ENCODE peak calls at places on chromosomes 16 and 17, in nine cellular contexts. E is aorta; T is cardiac muscle cell; Z is upper lobe of left lung; G is lung; Q is effector memory CD4-positive, alpha-beta T cell; U is CD8-positive, alpha-beta T cell; A is mesenchymal stem cell; I is heart left ventricle. L is an unnamed sample.
A peak's percentile ranks its signal among the peaks of the same experiment; 100 is the strongest.

GRCh38 chr17:6096201-6097004 is 26.2 kb downstream of the WSCD1 start:
- DNase-seq in E (peak; percentile 59), T (no peak), Z (no peak), G (no peak), Q (no peak), U (no peak), A (no peak), I (no peak), L (no peak)

GRCh38 chr16:27244363-27244755 is 24.2 kb downstream of the NSMCE1 start:
- DNase-seq in E (no peak), T (no peak), Z (no peak), G (no peak), Q (no peak), U (no peak), A (no peak), I (no peak), L (no peak)

GRCh38 chr17:74085434-74085833 is 118.0 kb upstream of the RPL38 start:
- DNase-seq in E (no peak), T (peak; percentile 1), Z (no peak), G (no peak), Q (no peak), U (no peak), A (no peak), I (no peak), L (peak; percentile 7)

GRCh38 chr17:20009052-20009301 is 182 bp upstream of the SPECC1 start:
- DNase-seq in E (no peak), T (peak; percentile 58), Z (no peak), G (peak; percentile 77), Q (no peak), U (no peak), A (no peak), I (no peak), L (no peak)

GRCh38 chr16:85313541-85314208 is 201.4 kb upstream of the CIBAR2 start:
- DNase-seq in E (no peak), T (peak; percentile 11), Z (peak; percentile 65), G (no peak), Q (no peak), U (no peak), A (peak; percentile 70), I (no peak), L (no peak)

GRCh38 chr17:57085448-57086068 is 512 bp downstream of the AKAP1 start:
- DNase-seq in E (peak; percentile 87), T (peak; percentile 36), Z (peak; percentile 92), G (peak; percentile 72), Q (peak; percentile 45), U (peak; percentile 46), A (peak; percentile 71), I (peak; percentile 65), L (peak; percentile 65)

GRCh38 chr16:27547851-27548250 is 1.9 kb downstream of the GTF3C1 start:
- DNase-seq in E (no peak), T (no peak), Z (no peak), G (no peak), Q (no peak), U (no peak), A (no peak), I (no peak), L (no peak)

GRCh38 chr17:7577327-7578199 is 1.9 kb upstream of the CD68 start:
- DNase-seq in E (no peak), T (no peak), Z (no peak), G (no peak), Q (no peak), U (no peak), A (no peak), I (no peak), L (no peak)

GRCh38 chr17:31321481-31321880 is at the start of gene EVI2A:
- DNase-seq in E (no peak), T (peak; percentile 88), Z (no peak), G (no peak), Q (peak; percentile 72), U (peak; percentile 62), A (peak; percentile 92), I (peak; percentile 31), L (peak; percentile 82)

GRCh38 chr16:11312718-11313492 is 31.8 kb upstream of the PRM1 start:
- DNase-seq in E (no peak), T (peak; percentile 65), Z (no peak), G (peak; percentile 45), Q (no peak), U (no peak), A (peak; percentile 60), I (no peak), L (peak; percentile 79)

DNA sequence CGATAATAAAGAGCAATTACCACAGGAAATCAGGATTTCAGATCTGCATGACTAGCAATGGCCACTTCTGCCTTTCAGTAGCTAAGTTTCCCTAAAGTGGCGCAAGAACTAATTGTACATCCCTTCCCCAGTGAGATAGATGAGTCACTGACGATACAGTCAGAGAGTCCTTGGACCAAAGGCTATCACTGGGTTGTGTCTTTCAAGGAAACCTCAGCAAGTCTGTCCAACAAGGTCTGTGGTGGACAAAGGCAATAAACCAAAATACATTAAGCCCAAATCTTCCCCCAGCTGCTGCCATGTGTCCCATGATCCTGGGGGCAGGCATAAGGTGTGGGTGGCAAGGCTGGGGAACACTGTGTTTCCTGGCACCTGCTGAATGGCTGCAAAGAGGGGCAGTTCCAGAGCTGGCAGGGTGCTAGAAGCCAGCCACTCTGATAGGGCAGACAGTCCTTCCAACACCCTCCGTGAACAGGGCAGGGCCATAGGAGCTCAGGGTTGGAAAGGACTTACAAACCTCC is 20.5 kb upstream of the MTMR4 start:
- DNase-seq in E (no peak), T (peak; percentile 67), Z (no peak), G (no peak), Q (no peak), U (no peak), A (peak; percentile 86), I (no peak), L (no peak)
- H3K27ac ChIP-seq in E (no peak overlapping the region), T (no peak overlapping the region), Z (no peak overlapping the region), G (no peak overlapping the region), Q (no peak overlapping the region), U (no peak overlapping the region), A (no peak overlapping the region), I (no peak overlapping the region), L (no peak overlapping the region)

DNA sequence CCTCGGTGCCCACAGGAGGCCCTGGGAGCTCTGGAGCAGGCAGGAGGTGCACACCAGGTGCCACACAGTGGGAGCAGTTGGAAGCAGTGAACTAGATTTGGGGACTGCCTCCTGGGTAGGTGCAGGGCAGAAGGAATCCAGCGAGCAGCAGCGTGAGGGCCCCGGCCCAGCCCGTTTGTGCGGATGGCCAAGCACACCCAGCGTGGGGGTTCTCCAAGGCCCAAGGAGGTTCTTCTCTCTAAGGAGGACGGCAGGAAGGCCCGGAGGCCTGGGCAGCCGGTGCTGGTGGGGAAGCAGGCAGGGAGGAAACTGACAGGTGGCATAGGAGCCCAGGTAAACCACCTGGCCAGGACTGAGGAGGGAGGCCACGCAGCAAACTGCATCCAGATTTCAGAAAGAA is 17.0 kb downstream of the SOX8 start:
- DNase-seq in E (no peak), T (no peak), Z (peak; percentile 69), G (no peak), Q (no peak), U (no peak), A (no peak), I (no peak), L (no peak)
- H3K9me3 ChIP-seq in E (peaks cover 12% of the 10 kb centered on the region), T (no peaks in the 10 kb centered on the region), Z (peaks cover 10% of the 10 kb centered on the region), G (peaks cover 17% of the 10 kb centered on the region), Q (no peaks in the 10 kb centered on the region), U (peaks cover 10% of the 10 kb centered on the region), A (peaks cover 24% of the 10 kb centered on the region), I (peaks cover 23% of the 10 kb centered on the region), L (peaks cover 13% of the 10 kb centered on the region)

GRCh38 chr16:2836646-2837508 is 6.8 kb downstream of the ZG16B start:
- DNase-seq in E (no peak), T (no peak), Z (no peak), G (no peak), Q (no peak), U (no peak), A (peak; percentile 15), I (no peak), L (no peak)

GRCh38 chr16:2834968-2835367 is 4.9 kb downstream of the ZG16B start:
- DNase-seq in E (no peak), T (no peak), Z (no peak), G (no peak), Q (no peak), U (no peak), A (no peak), I (no peak), L (no peak)

GRCh38 chr16:2839650-2840450 is 9.7 kb downstream of the ZG16B start:
- DNase-seq in E (peak; percentile 63), T (no peak), Z (peak; percentile 46), G (no peak), Q (no peak), U (no peak), A (no peak), I (no peak), L (no peak)

GRCh38 chr16:2838928-2839327 is 8.8 kb downstream of the ZG16B start:
- DNase-seq in E (peak; percentile 85), T (peak; percentile 86), Z (peak; percentile 90), G (peak; percentile 67), Q (peak; percentile 13), U (peak; percentile 34), A (peak; percentile 77), I (peak; percentile 57), L (peak; percentile 52)

DNA sequence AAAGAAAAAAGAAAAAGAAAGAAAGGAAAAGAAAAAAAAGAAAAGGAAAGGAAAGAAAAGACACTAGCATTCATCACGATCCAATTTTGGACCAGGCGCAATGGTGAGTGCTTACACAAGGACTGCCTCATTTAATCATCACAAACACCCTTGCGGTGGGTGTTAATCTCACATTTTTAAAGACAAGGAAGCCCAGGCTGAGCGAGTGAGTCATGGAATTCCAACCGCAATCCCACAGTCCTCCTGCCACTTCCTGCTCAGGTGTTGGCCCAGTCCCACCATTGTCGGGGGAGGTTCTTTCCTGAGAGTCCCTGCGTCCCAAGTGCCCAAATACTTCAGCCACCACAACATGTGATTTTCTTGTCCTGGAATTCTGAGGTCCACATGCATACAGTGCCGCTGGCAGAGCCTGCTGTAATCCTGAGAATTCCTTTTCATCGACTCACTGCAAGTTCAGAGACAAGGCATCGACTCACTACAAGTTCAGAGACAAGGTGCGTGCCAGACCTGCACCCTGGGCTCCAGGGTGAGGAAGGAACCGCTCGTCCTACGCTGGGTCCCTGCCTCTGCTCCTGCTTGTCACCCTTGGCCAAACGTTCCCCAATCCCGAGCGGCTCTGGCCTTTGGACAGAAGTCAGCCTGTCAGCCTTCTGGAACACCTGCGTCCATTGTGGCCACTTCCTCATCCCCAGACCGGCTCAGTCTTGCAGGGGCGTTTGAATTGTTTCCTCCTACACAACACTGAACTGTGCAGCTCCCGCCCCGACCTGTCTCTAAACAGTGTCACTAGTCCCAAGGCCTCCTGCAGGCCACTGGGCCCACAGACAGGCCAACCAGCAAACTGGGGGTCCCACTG is 5.8 kb downstream of the ZG16B start:
- DNase-seq in E (peak; percentile 73), T (peak; percentile 97), Z (no peak), G (peak; percentile 84), Q (no peak), U (no peak), A (peak; percentile 93), I (peak; percentile 37), L (no peak)
- H3K27ac ChIP-seq in E (no peak overlapping the region), T (no peak overlapping the region), Z (peak overlapping the region; percentile 52), G (no peak overlapping the region), Q (no peak overlapping the region), U (no peak overlapping the region), A (peak overlapping the region; percentile 97), I (no peak overlapping the region), L (no peak overlapping the region)

DNA sequence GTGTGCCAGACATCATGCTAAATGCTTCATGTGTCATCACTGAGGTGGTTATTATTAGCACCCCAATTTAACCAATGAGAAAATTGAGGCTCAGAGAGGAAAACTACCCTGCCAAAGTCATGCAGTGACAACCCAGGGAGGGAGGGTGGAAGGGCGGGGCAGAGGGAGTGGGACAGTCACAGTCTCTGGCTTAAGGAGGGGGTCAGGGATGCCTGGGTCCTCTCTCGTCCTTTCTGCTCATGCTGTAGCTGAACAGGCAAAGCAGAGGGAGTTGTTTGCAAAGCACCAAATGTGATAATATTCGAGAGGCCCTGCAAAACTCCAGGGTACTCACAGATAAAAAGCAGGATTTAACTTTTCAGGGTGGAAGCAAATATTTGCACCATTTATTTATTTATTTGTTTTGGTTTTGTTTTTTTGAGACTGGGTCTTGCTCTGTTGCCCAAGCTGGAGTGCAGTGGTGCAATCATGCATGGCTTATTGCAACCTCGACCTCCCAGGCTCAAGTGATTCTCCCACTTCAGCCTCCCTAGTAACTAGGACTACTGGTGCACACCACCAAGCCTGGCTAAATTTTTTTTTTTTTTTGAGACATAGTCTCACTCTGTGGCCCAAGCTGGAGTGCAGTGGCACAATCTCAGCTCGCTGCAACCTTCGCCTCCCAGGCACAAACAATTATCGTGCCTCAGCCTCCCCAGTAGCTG is 47.9 kb upstream of the NKD1 start:
- DNase-seq in E (no peak), T (no peak), Z (no peak), G (no peak), Q (no peak), U (no peak), A (no peak), I (no peak), L (no peak)
- H3K9me3 ChIP-seq in E (no peaks in the 10 kb centered on the region), T (no peaks in the 10 kb centered on the region), Z (no peaks in the 10 kb centered on the region), G (peaks cover 9% of the 10 kb centered on the region), Q (no peaks in the 10 kb centered on the region), U (no peaks in the 10 kb centered on the region), A (no peaks in the 10 kb centered on the region), I (no peaks in the 10 kb centered on the region), L (no peaks in the 10 kb centered on the region)